ENCODE peak calls at places on chromosomes 13 and 19, in seven cellular contexts. N is mucosa of descending colon; F is AML-193; Y is activated CD8-positive, alpha-beta T cell treated with anti-CD3 and anti-CD28 coated beads, Interleukin-2, amount 10 ng/mL, durations not matched to agents 7 days and 5 days; O is stimulated activated CD4-positive, alpha-beta T cell treated with anti-CD3 and anti-CD28 coated beads, Interleukin-2, amount 100 ng/mL, for 4 hours; C is activated T-cell treated with anti-CD3 and anti-CD28 coated beads for 1 hour; D is HT1080. I is an unnamed sample.

GRCh38 chr13:97275775-97276501 is 53.8 kb downstream of the MBNL2 start:
- DNase-seq in F (no peak), N (no peak), C (no peak), D (no peak), O (no peak), Y (no peak), I (no peak)

GRCh38 chr19:4075373-4075772 is 8.7 kb upstream of the ZBTB7A start:
- DNase-seq in Y (no peak), D (no peak), O (no peak), N (peak; percentile 26), F (peak; percentile 33), C (no peak), I (no peak)

GRCh38 chr19:46728693-46729339 is 11.9 kb upstream of the PRKD2 start:
- DNase-seq in O (peak; percentile 66), Y (peak; percentile 87), D (peak; percentile 57), C (peak; percentile 84), F (peak; percentile 22), N (peak; percentile 83), I (peak; percentile 24)

GRCh38 chr19:39341122-39341719 is 1.0 kb upstream of the SAMD4B start:
- DNase-seq in O (no peak), Y (peak; percentile 29), C (peak; percentile 7), F (peak; percentile 46), D (no peak), N (peak; percentile 61), I (no peak)

GRCh38 chr13:63288576-63288975 is 1872.9 kb upstream of the PCDH20 start:
- DNase-seq in F (no peak), D (no peak), C (no peak), Y (no peak), N (no peak), O (no peak), I (peak; percentile 32)

GRCh38 chr19:38310279-38310670 is 5.5 kb downstream of the YIF1B start:
- DNase-seq in Y (no peak), N (no peak), C (no peak), F (no peak), D (no peak), O (no peak), I (no peak)

GRCh38 chr13:32229443-32229842 is 85.7 kb downstream of the ZAR1L start:
- DNase-seq in D (no peak), F (no peak), O (no peak), C (no peak), N (no peak), Y (no peak), I (peak; percentile 7)

GRCh38 chr13:35824395-35824794 is 306.8 kb downstream of the DCLK1 start:
- DNase-seq in O (no peak), N (no peak), Y (no peak), D (no peak), C (no peak), F (no peak), I (no peak)

GRCh38 chr19:58059003-58059671 is at the start of gene ZNF135:
- DNase-seq in D (no peak), F (no peak), N (peak; percentile 88), C (peak; percentile 41), Y (peak; percentile 71), O (peak; percentile 49), I (peak; percentile 84)

GRCh38 chr19:39352549-39353285 is 10.5 kb downstream of the SAMD4B start:
- DNase-seq in C (no peak), O (no peak), Y (no peak), F (no peak), D (no peak), N (no peak), I (no peak)

GRCh38 chr13:80180745-80181144 is 160.2 kb downstream of the SPRY2 start:
- DNase-seq in C (no peak), N (no peak), F (no peak), Y (no peak), D (no peak), O (no peak), I (no peak)

GRCh38 chr13:31172001-31172400 is 10.3 kb upstream of the HSPH1 start:
- DNase-seq in O (no peak), N (no peak), D (peak; percentile 43), Y (no peak), F (no peak), C (no peak), I (peak; percentile 55)

GRCh38 chr19:38384209-38385027 is 3.4 kb downstream of the GGN start:
- DNase-seq in Y (no peak), N (no peak), F (no peak), O (no peak), C (no peak), D (no peak), I (no peak)

GRCh38 chr13:53921473-53921872 is 892.9 kb downstream of the OLFM4 start:
- DNase-seq in F (no peak), D (no peak), Y (no peak), N (no peak), C (no peak), O (no peak), I (no peak)

I was measured in M059J.